ENCODE peak calls at places on chromosomes 3 and 15, in five cellular contexts. G, S, R, I and U are unnamed samples.
A peak's percentile ranks its signal among the peaks of the same experiment; 100 is the strongest.

GRCh38 chr3:161744366-161744765 is 247.8 kb downstream of the OTOL1 start:
- DNase-seq in S (no peak), R (no peak), G (no peak), I (no peak), U (no peak)

GRCh38 chr3:141575879-141576743 is 89.3 kb downstream of the RASA2 start:
- DNase-seq in S (peak; percentile 34), R (peak; percentile 20), I (no peak), G (no peak), U (no peak)

GRCh38 chr3:12837295-12837986 is 3.9 kb downstream of the RPL32 start:
- DNase-seq in R (no peak), S (no peak), G (no peak), I (no peak), U (no peak)

GRCh38 chr3:82143661-82144405 is 382.4 kb upstream of the GBE1 start:
- DNase-seq in G (peak; percentile 2), S (no peak), R (no peak), I (no peak), U (no peak)

GRCh38 chr3:50170689-50171088 is 15.6 kb downstream of the SEMA3F start:
- DNase-seq in G (peak; percentile 86), R (peak; percentile 61), I (no peak), S (peak; percentile 43), U (no peak)

GRCh38 chr15:30827625-30828303 is 76.0 kb upstream of the FAN1 start:
- DNase-seq in S (no peak), R (peak; percentile 29), I (no peak), G (peak; percentile 42), U (no peak)

GRCh38 chr15:44215594-44215993 is 20.5 kb upstream of the FRMD5 start:
- DNase-seq in I (no peak), R (peak; percentile 49), S (peak; percentile 78), G (peak; percentile 99), U (no peak)

GRCh38 chr3:175155172-175155571 is 296.0 kb downstream of the NAALADL2 start:
- DNase-seq in S (no peak), I (no peak), G (no peak), R (no peak), U (no peak)

GRCh38 chr15:31333119-31333518 is 6.5 kb downstream of the KLF13 start:
- DNase-seq in R (no peak), G (no peak), I (no peak), S (no peak), U (no peak)

GRCh38 chr15:63915209-63915887 is 81.6 kb upstream of the HERC1 start:
- DNase-seq in G (no peak), S (no peak), R (no peak), I (no peak), U (no peak)

GRCh38 chr3:160707187-160707789 is 30.3 kb downstream of the ARL14 start:
- DNase-seq in G (peak; percentile 56), R (peak; percentile 60), I (no peak), S (peak; percentile 42), U (peak; percentile 20)

GRCh38 chr15:32669870-32670623 is 28.5 kb downstream of the SCG5 start:
- DNase-seq in R (no peak), I (no peak), S (peak; percentile 64), G (no peak), U (no peak)

GRCh38 chr3:55826731-55827496 is 339.8 kb upstream of the WNT5A start:
- DNase-seq in S (peak; percentile 10), G (no peak), R (no peak), I (no peak), U (no peak)

GRCh38 chr3:169710619-169711018 is 47.1 kb upstream of the MECOM start:
- DNase-seq in G (peak; percentile 46), S (no peak), I (no peak), R (no peak), U (no peak)

GRCh38 chr3:168047190-168047795 is 48.4 kb downstream of the GOLIM4 start:
- DNase-seq in R (peak; percentile 74), I (no peak), G (peak; percentile 87), S (peak; percentile 66), U (no peak)